ENCODE peak calls at places on chromosome 13, in nine cellular contexts. V, P, W, U, B, C, T, A and N are unnamed samples.

GRCh38 chr13:59408738-59409137 is 755.0 kb downstream of the DIAPH3 start:
- DNase-seq in V (no peak), P (no peak), W (peak), U (peak), B (no peak), C (no peak), T (no peak), A (no peak), N (no peak)

GRCh38 chr13:27619711-27620376 is 485 bp downstream of the LNX2 start:
- DNase-seq in V (peak), P (peak), W (no peak), U (no peak), B (peak), C (peak), T (peak), A (no peak), N (no peak)

GRCh38 chr13:45773236-45773635 is 71.1 kb downstream of the CBY2 start:
- DNase-seq in V (no peak), P (no peak), W (no peak), U (no peak), B (peak), C (no peak), T (no peak), A (no peak), N (no peak)

GRCh38 chr13:111210082-111210481 is 95.0 kb downstream of the ARHGEF7 start:
- DNase-seq in V (no peak), P (no peak), W (no peak), U (no peak), B (no peak), C (no peak), T (no peak), A (no peak), N (no peak)

GRCh38 chr13:59774511-59774911 is 389.2 kb downstream of the DIAPH3 start:
- DNase-seq in V (no peak), P (no peak), W (no peak), U (no peak), B (peak), C (no peak), T (no peak), A (no peak), N (no peak)

GRCh38 chr13:72290962-72291681 is 424.1 kb upstream of the DACH1 start:
- DNase-seq in V (no peak), P (no peak), W (no peak), U (no peak), B (peak), C (no peak), T (no peak), A (no peak), N (peak)

GRCh38 chr13:34040863-34041262 is 222.9 kb downstream of the RFC3 start:
- DNase-seq in V (no peak), P (no peak), W (no peak), U (no peak), B (no peak), C (no peak), T (no peak), A (no peak), N (no peak)

GRCh38 chr13:53250977-53251376 is 222.4 kb downstream of the OLFM4 start:
- DNase-seq in V (no peak), P (no peak), W (no peak), U (no peak), B (no peak), C (no peak), T (no peak), A (no peak), N (no peak)

GRCh38 chr13:113117335-113117872 is 5.2 kb upstream of the F10 start:
- DNase-seq in V (no peak), P (no peak), W (peak), U (no peak), B (no peak), C (peak), T (no peak), A (no peak), N (no peak)

GRCh38 chr13:56886398-56886797 is 254.3 kb upstream of the PRR20A start:
- DNase-seq in V (no peak), P (no peak), W (no peak), U (no peak), B (no peak), C (no peak), T (no peak), A (no peak), N (no peak)

GRCh38 chr13:71871844-71872243 is 4.8 kb upstream of the DACH1 start:
- DNase-seq in V (no peak), P (no peak), W (no peak), U (no peak), B (no peak), C (no peak), T (no peak), A (no peak), N (no peak)

GRCh38 chr13:50025446-50025845 is 10.2 kb downstream of the KCNRG start:
- DNase-seq in V (no peak), P (no peak), W (no peak), U (no peak), B (no peak), C (no peak), T (no peak), A (no peak), N (no peak)

GRCh38 chr13:35700661-35701060 is 224.2 kb upstream of the MAB21L1 start:
- DNase-seq in V (no peak), P (no peak), W (no peak), U (no peak), B (no peak), C (no peak), T (no peak), A (no peak), N (no peak)

GRCh38 chr13:96650301-96650886 is 343.9 kb downstream of the OXGR1 start:
- DNase-seq in V (no peak), P (no peak), W (no peak), U (no peak), B (peak), C (no peak), T (no peak), A (no peak), N (no peak)

GRCh38 chr13:51541809-51542258 is 42.4 kb upstream of the WDFY2 start:
- DNase-seq in V (no peak), P (no peak), W (peak), U (peak), B (no peak), C (no peak), T (peak), A (no peak), N (no peak)

GRCh38 chr13:36131215-36131930 is at the start of gene DCLK1:
- DNase-seq in V (peak), P (no peak), W (peak), U (no peak), B (no peak), C (peak), T (peak), A (peak), N (peak)

GRCh38 chr13:103883152-103883551 is 816.9 kb upstream of the SLC10A2 start:
- DNase-seq in V (peak), P (no peak), W (peak), U (peak), B (peak), C (peak), T (peak), A (peak), N (peak)

GRCh38 chr13:43085545-43085944 is 62.2 kb downstream of the DNAJC15 start:
- DNase-seq in V (no peak), P (no peak), W (no peak), U (no peak), B (peak), C (no peak), T (no peak), A (no peak), N (no peak)

GRCh38 chr13:50796463-50796862 is 47.0 kb downstream of the DLEU7 start:
- DNase-seq in V (no peak), P (no peak), W (no peak), U (no peak), B (no peak), C (no peak), T (no peak), A (no peak), N (no peak)

GRCh38 chr13:99200433-99201167 is at the start of gene UBAC2:
- DNase-seq in V (peak), P (peak), W (peak), U (peak), B (peak), C (peak), T (peak), A (peak), N (peak)

GRCh38 chr13:45534604-45535003 is 69.9 kb downstream of the COG3 start:
- DNase-seq in V (no peak), P (no peak), W (no peak), U (no peak), B (no peak), C (no peak), T (no peak), A (no peak), N (no peak)

GRCh38 chr13:42221321-42221720 is 50.6 kb upstream of the AKAP11 start:
- DNase-seq in V (no peak), P (no peak), W (no peak), U (no peak), B (no peak), C (no peak), T (no peak), A (no peak), N (no peak)

GRCh38 chr13:106471957-106472543 is 63.4 kb downstream of the EFNB2 start:
- DNase-seq in V (no peak), P (no peak), W (peak), U (no peak), B (peak), C (no peak), T (peak), A (peak), N (peak)

GRCh38 chr13:51862965-51863364 is 1.2 kb downstream of the CCDC70 start:
- DNase-seq in V (no peak), P (no peak), W (no peak), U (no peak), B (no peak), C (no peak), T (no peak), A (no peak), N (no peak)

GRCh38 chr13:80551650-80552497 is 210.9 kb upstream of the SPRY2 start:
- DNase-seq in V (no peak), P (no peak), W (no peak), U (no peak), B (no peak), C (no peak), T (no peak), A (no peak), N (no peak)

GRCh38 chr13:106989866-106990265 is 421.9 kb upstream of the ARGLU1 start:
- DNase-seq in V (no peak), P (no peak), W (no peak), U (no peak), B (no peak), C (no peak), T (no peak), A (no peak), N (no peak)

GRCh38 chr13:33870046-33870668 is 52.2 kb downstream of the RFC3 start:
- DNase-seq in V (no peak), P (no peak), W (no peak), U (peak), B (no peak), C (no peak), T (no peak), A (no peak), N (no peak)

GRCh38 chr13:33723772-33724435 is 94.0 kb upstream of the RFC3 start:
- DNase-seq in V (peak), P (peak), W (peak), U (peak), B (peak), C (peak), T (peak), A (peak), N (peak)

GRCh38 chr13:62357887-62358645 is 942.4 kb upstream of the PCDH20 start:
- DNase-seq in V (no peak), P (no peak), W (no peak), U (no peak), B (peak), C (no peak), T (no peak), A (no peak), N (peak)

GRCh38 chr13:44972956-44973581 is 16.2 kb downstream of the NUFIP1 start:
- DNase-seq in V (no peak), P (no peak), W (no peak), U (no peak), B (no peak), C (no peak), T (no peak), A (no peak), N (no peak)

GRCh38 chr13:75181906-75182305 is 300.1 kb downstream of the TBC1D4 start:
- DNase-seq in V (no peak), P (no peak), W (no peak), U (no peak), B (peak), C (no peak), T (no peak), A (no peak), N (no peak)

GRCh38 chr13:95020298-95020987 is 280.8 kb downstream of the ABCC4 start:
- DNase-seq in V (no peak), P (no peak), W (no peak), U (no peak), B (no peak), C (no peak), T (no peak), A (no peak), N (no peak)

GRCh38 chr13:52599037-52599852 is 43.0 kb upstream of the HNRNPA1L2 start:
- DNase-seq in V (no peak), P (no peak), W (no peak), U (no peak), B (peak), C (no peak), T (no peak), A (no peak), N (no peak)

GRCh38 chr13:20713751-20714150 is 10.3 kb downstream of the IL17D start:
- DNase-seq in V (no peak), P (no peak), W (no peak), U (no peak), B (peak), C (no peak), T (no peak), A (peak), N (no peak)

GRCh38 chr13:36133950-36134349 is 2.8 kb upstream of the DCLK1 start:
- DNase-seq in V (no peak), P (no peak), W (no peak), U (no peak), B (no peak), C (no peak), T (no peak), A (no peak), N (no peak)

DNA sequence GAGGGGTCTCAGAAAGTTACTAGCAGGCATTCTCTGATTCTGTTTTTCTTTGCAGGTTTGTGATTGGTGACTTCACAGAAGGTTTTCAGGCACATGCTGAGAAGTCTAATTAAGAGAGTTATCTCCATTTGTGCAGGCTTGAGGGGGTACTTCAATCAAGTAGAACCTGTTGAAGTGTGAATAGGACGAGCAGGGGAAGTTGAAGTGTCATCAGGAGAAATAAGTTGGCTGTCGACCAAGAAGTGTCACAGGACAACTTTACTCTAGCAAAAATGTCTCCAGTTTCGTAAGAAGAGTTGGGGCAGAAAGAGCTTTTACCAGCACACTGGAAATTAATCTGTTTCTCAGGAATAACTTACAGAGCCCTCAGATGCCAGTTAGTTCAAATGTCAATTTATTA is 576.5 kb upstream of the SLITRK5 start:
- DNase-seq in V (no peak), P (no peak), W (no peak), U (no peak), B (no peak), C (no peak), T (no peak), A (no peak), N (no peak)
- H3K4me3 ChIP-seq in V (no peak), P (no peak), W (no peak), U (no peak), B (no peak), C (no peak), T (no peak), A (no peak), N (no peak)

GRCh38 chr13:101415358-101416174 is 742 bp downstream of the NALCN start:
- DNase-seq in V (no peak), P (no peak), W (no peak), U (no peak), B (no peak), C (peak), T (no peak), A (no peak), N (no peak)
- H3K4me3 ChIP-seq in V (peak), P (no peak), W (peak), U (peak), B (peak), C (no peak), T (peak), A (peak), N (peak)

DNA sequence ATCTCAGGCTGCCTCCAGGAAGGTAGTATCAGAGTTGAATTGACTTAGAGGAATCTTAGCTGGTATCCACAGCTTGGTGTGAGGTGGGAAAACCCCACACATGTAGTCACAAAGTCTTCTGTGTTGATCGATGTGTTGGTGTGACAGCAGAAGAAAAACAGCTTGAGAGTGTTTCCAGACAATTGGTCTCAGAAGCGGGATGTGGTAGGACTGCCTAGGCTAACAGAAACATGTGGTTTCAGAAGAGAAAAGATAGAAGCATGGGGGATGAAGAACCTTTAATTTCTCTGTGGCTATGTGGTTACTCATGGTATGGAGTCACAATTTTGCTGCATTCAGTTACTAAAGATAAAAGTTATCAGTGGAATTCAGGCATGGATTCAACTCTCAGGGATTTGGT is 134.7 kb upstream of the SLITRK5 start:
- DNase-seq in V (no peak), P (no peak), W (no peak), U (no peak), B (no peak), C (no peak), T (no peak), A (no peak), N (no peak)
- H3K4me3 ChIP-seq in V (no peak), P (no peak), W (no peak), U (no peak), B (no peak), C (no peak), T (no peak), A (no peak), N (no peak)

GRCh38 chr13:67228909-67229308 is 1.2 kb downstream of the PCDH9 start:
- DNase-seq in V (no peak), P (no peak), W (no peak), U (no peak), B (peak), C (no peak), T (no peak), A (no peak), N (no peak)
- H3K4me3 ChIP-seq in V (peak), P (no peak), W (peak), U (peak), B (peak), C (peak), T (no peak), A (peak), N (no peak)

DNA sequence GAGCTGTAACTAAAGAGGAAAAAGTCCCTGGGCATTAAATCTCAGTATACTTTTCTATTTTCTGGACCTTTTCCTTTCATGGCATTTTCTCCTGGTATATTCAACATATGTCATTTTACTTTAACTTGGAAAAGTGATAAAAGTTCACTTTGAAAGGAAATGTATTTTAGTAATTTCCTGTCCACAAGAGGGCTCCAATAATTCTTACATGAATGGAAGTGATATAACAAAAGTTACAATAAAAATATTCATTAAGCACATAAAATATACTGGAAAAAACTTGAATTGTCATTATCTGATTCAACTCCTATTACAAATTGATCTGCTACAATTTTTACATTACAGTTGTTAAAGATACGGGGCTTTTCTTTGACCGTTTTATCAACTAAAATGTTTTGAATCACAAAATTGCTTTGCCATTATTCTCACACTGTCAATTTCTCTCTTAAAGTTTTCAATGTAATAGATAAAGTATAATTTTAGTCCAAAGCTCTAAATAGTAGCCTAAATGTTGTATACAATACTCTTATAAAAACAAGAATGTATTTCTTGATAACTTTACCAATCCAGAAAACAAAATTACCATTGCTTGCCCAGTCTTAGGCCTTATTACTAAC is 4.9 kb downstream of the UBL3 start:
- DNase-seq in V (no peak), P (no peak), W (no peak), U (no peak), B (no peak), C (no peak), T (no peak), A (no peak), N (no peak)
- H3K4me3 ChIP-seq in V (no peak), P (no peak), W (peak), U (no peak), B (peak), C (no peak), T (peak), A (no peak), N (no peak)

DNA sequence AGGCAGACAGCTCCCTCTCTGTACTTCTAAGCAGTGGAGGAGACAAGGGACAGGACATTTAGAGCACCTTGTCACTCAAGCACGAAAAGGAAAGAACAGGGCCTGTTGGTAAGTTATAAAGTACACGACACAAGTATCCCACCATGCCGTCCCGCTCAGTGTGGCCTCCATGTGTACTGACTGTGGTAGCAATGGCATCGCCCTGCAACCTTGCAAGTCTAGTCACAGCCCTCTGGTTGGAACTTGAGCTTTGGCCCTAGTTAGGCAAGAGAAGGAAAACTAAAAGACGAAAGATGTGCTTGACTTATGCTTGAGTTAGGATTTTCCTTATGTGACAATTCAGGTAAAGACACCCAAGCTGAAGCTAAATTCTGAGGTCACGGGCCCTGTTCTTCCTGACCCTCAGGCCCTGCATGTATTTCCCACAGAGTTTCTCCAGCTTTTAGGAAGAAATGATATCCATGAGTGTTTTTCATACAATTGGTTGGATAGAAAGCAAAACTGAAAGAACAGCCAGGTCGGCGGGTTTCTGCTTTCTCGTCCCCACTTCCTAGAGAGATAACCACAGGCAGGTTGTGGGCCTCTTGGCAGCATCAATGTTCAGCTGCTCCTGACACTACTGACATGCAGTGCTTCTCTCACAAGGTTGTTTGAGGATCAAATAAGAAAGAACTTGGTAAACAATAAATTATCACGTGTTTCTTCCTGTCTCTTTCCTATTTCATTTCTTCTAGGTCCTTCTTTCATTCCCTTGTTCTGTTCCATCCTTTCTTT is 216.3 kb downstream of the IRS2 start:
- DNase-seq in V (no peak), P (peak), W (peak), U (no peak), B (no peak), C (no peak), T (no peak), A (no peak), N (no peak)
- H3K4me3 ChIP-seq in V (no peak), P (no peak), W (no peak), U (no peak), B (no peak), C (no peak), T (no peak), A (no peak), N (no peak)

GRCh38 chr13:23436680-23437079 is 3.2 kb upstream of the SACS start:
- DNase-seq in V (no peak), P (no peak), W (no peak), U (no peak), B (peak), C (no peak), T (no peak), A (no peak), N (no peak)

GRCh38 chr13:23432589-23432988 is 913 bp downstream of the SACS start:
- DNase-seq in V (no peak), P (no peak), W (no peak), U (no peak), B (no peak), C (no peak), T (no peak), A (no peak), N (no peak)

GRCh38 chr13:23434431-23434830 is 929 bp upstream of the SACS start:
- DNase-seq in V (no peak), P (no peak), W (no peak), U (no peak), B (no peak), C (no peak), T (no peak), A (no peak), N (no peak)

GRCh38 chr13:23430664-23431063 is 2.8 kb downstream of the SACS start:
- DNase-seq in V (no peak), P (no peak), W (no peak), U (no peak), B (no peak), C (no peak), T (no peak), A (no peak), N (no peak)

GRCh38 chr13:23433171-23434153 is at the start of gene SACS:
- DNase-seq in V (peak), P (no peak), W (no peak), U (peak), B (peak), C (no peak), T (no peak), A (no peak), N (peak)
- H3K4me3 ChIP-seq in V (peak), P (no peak), W (peak), U (peak), B (peak), C (peak), T (peak), A (peak), N (peak)